ENCODE peak calls at places on chromosomes 7 and 10, in four cellular contexts. One of them, this sample, is unnamed.

GRCh38 chr7:16813232-16813616 is 8.4 kb upstream of the AGR2 start:
- DNase-seq in transverse colon: no peak
- DNase-seq in esophagus muscularis mucosa: no peak
- DNase-seq in A549: peak
- DNase-seq in this sample: no peak

GRCh38 chr7:150378115-150378852 is 846 bp upstream of the ZNF775 start:
- DNase-seq in A549: peak
- DNase-seq in transverse colon: peak
- DNase-seq in esophagus muscularis mucosa: peak
- DNase-seq in this sample: peak

GRCh38 chr10:63935705-63936104 is 414.5 kb downstream of the REEP3 start:
- DNase-seq in A549: peak
- DNase-seq in transverse colon: no peak
- DNase-seq in esophagus muscularis mucosa: no peak
- DNase-seq in this sample: no peak

GRCh38 chr10:128113026-128113425 is 13.2 kb downstream of the MKI67 start:
- DNase-seq in transverse colon: no peak
- DNase-seq in esophagus muscularis mucosa: peak
- DNase-seq in A549: no peak
- DNase-seq in this sample: no peak

GRCh38 chr7:92916751-92917369 is 80.5 kb upstream of the CDK6 start:
- DNase-seq in transverse colon: no peak
- DNase-seq in esophagus muscularis mucosa: no peak
- DNase-seq in A549: peak
- DNase-seq in this sample: no peak

GRCh38 chr7:1964556-1964912 is 268.2 kb downstream of the MAD1L1 start:
- DNase-seq in A549: no peak
- DNase-seq in esophagus muscularis mucosa: no peak
- DNase-seq in transverse colon: no peak
- DNase-seq in this sample: no peak

GRCh38 chr7:50310361-50310760 is 5.8 kb downstream of the IKZF1 start:
- DNase-seq in transverse colon: no peak
- DNase-seq in esophagus muscularis mucosa: no peak
- DNase-seq in A549: no peak
- DNase-seq in this sample: no peak

GRCh38 chr7:93284908-93285307 is 52.7 kb downstream of the VPS50 start:
- DNase-seq in esophagus muscularis mucosa: no peak
- DNase-seq in transverse colon: no peak
- DNase-seq in A549: no peak
- DNase-seq in this sample: no peak

GRCh38 chr7:111362660-111363059 is 199.6 kb downstream of the IMMP2L start:
- DNase-seq in A549: peak
- DNase-seq in esophagus muscularis mucosa: no peak
- DNase-seq in transverse colon: no peak
- DNase-seq in this sample: no peak

GRCh38 chr10:114902151-114902550 is 35.8 kb upstream of the TRUB1 start:
- DNase-seq in A549: no peak
- DNase-seq in transverse colon: no peak
- DNase-seq in esophagus muscularis mucosa: no peak
- DNase-seq in this sample: no peak

GRCh38 chr7:95095259-95096122 is 188.1 kb downstream of the PPP1R9A start:
- DNase-seq in esophagus muscularis mucosa: no peak
- DNase-seq in A549: no peak
- DNase-seq in transverse colon: no peak
- DNase-seq in this sample: no peak

GRCh38 chr7:16697507-16698199 is 51.7 kb downstream of the BZW2 start:
- DNase-seq in transverse colon: no peak
- DNase-seq in A549: no peak
- DNase-seq in esophagus muscularis mucosa: no peak
- DNase-seq in this sample: no peak

GRCh38 chr10:52387744-52388143 is 73.7 kb downstream of the DKK1 start:
- DNase-seq in esophagus muscularis mucosa: no peak
- DNase-seq in transverse colon: no peak
- DNase-seq in A549: no peak
- DNase-seq in this sample: no peak

GRCh38 chr7:4724648-4725013 is 42.5 kb downstream of the FOXK1 start:
- DNase-seq in A549: peak
- DNase-seq in transverse colon: no peak
- DNase-seq in esophagus muscularis mucosa: no peak
- DNase-seq in this sample: no peak

GRCh38 chr10:46247808-46248569 is 38.8 kb upstream of the ANTXRL start:
- DNase-seq in transverse colon: no peak
- DNase-seq in esophagus muscularis mucosa: peak
- DNase-seq in A549: no peak
- DNase-seq in this sample: peak

GRCh38 chr7:112630565-112630964 is 149.8 kb downstream of the LSMEM1 start:
- DNase-seq in transverse colon: no peak
- DNase-seq in esophagus muscularis mucosa: no peak
- DNase-seq in A549: peak
- DNase-seq in this sample: no peak

GRCh38 chr7:44967571-44968446 is 11.0 kb downstream of the MYO1G start:
- DNase-seq in esophagus muscularis mucosa: no peak
- DNase-seq in A549: peak
- DNase-seq in transverse colon: no peak
- DNase-seq in this sample: peak

GRCh38 chr7:150972094-150972493 is 6.0 kb downstream of the KCNH2 start:
- DNase-seq in esophagus muscularis mucosa: no peak
- DNase-seq in transverse colon: peak
- DNase-seq in A549: no peak
- DNase-seq in this sample: peak

GRCh38 chr10:63766766-63767505 is 245.7 kb downstream of the REEP3 start:
- DNase-seq in transverse colon: no peak
- DNase-seq in esophagus muscularis mucosa: no peak
- DNase-seq in A549: no peak
- DNase-seq in this sample: no peak

GRCh38 chr7:128831178-128831993 is 1.2 kb downstream of the FLNC start:
- DNase-seq in esophagus muscularis mucosa: no peak
- DNase-seq in transverse colon: peak
- DNase-seq in A549: no peak
- DNase-seq in this sample: peak

GRCh38 chr10:75532253-75532924 is 101.0 kb downstream of the LRMDA start:
- DNase-seq in transverse colon: no peak
- DNase-seq in esophagus muscularis mucosa: no peak
- DNase-seq in A549: peak
- DNase-seq in this sample: no peak

GRCh38 chr10:25506821-25507335 is 332.1 kb downstream of the GPR158 start:
- DNase-seq in transverse colon: no peak
- DNase-seq in A549: no peak
- DNase-seq in esophagus muscularis mucosa: no peak
- DNase-seq in this sample: no peak

GRCh38 chr7:95693551-95694333 is 78.6 kb upstream of the DYNC1I1 start:
- DNase-seq in A549: peak
- DNase-seq in transverse colon: no peak
- DNase-seq in esophagus muscularis mucosa: no peak
- DNase-seq in this sample: no peak

GRCh38 chr10:14750900-14751575 is 23.7 kb downstream of the FAM107B start:
- DNase-seq in A549: no peak
- DNase-seq in transverse colon: peak
- DNase-seq in esophagus muscularis mucosa: peak
- DNase-seq in this sample: peak

GRCh38 chr7:137771679-137772078 is 75.1 kb downstream of the DGKI start:
- DNase-seq in A549: no peak
- DNase-seq in esophagus muscularis mucosa: no peak
- DNase-seq in transverse colon: no peak
- DNase-seq in this sample: no peak

GRCh38 chr7:88664630-88665233 is 94.8 kb upstream of the ZNF804B start:
- DNase-seq in esophagus muscularis mucosa: no peak
- DNase-seq in transverse colon: no peak
- DNase-seq in A549: peak
- DNase-seq in this sample: no peak

GRCh38 chr10:14838582-14839304 is 637 bp downstream of the HSPA14 start:
- DNase-seq in transverse colon: peak
- DNase-seq in A549: peak
- DNase-seq in esophagus muscularis mucosa: peak
- DNase-seq in this sample: peak

GRCh38 chr7:42128703-42129102 is 108.3 kb downstream of the GLI3 start:
- DNase-seq in transverse colon: no peak
- DNase-seq in esophagus muscularis mucosa: no peak
- DNase-seq in A549: peak
- DNase-seq in this sample: no peak

GRCh38 chr7:23462846-23463245 is 7.4 kb downstream of the IGF2BP3 start:
- DNase-seq in A549: peak
- DNase-seq in esophagus muscularis mucosa: no peak
- DNase-seq in transverse colon: no peak
- DNase-seq in this sample: no peak

GRCh38 chr7:116325517-116325916 is 115.2 kb downstream of the TES start:
- DNase-seq in esophagus muscularis mucosa: no peak
- DNase-seq in A549: no peak
- DNase-seq in transverse colon: no peak
- DNase-seq in this sample: no peak

GRCh38 chr7:116327135-116327534 is 116.8 kb downstream of the TES start:
- DNase-seq in esophagus muscularis mucosa: no peak
- DNase-seq in transverse colon: no peak
- DNase-seq in A549: no peak
- DNase-seq in this sample: no peak

GRCh38 chr7:116329845-116330503 is 119.6 kb downstream of the TES start:
- DNase-seq in esophagus muscularis mucosa: no peak
- DNase-seq in transverse colon: no peak
- DNase-seq in A549: no peak
- DNase-seq in this sample: no peak

GRCh38 chr7:116328161-116328560 is 117.8 kb downstream of the TES start:
- DNase-seq in A549: no peak
- DNase-seq in transverse colon: no peak
- DNase-seq in esophagus muscularis mucosa: no peak
- DNase-seq in this sample: no peak

DNA sequence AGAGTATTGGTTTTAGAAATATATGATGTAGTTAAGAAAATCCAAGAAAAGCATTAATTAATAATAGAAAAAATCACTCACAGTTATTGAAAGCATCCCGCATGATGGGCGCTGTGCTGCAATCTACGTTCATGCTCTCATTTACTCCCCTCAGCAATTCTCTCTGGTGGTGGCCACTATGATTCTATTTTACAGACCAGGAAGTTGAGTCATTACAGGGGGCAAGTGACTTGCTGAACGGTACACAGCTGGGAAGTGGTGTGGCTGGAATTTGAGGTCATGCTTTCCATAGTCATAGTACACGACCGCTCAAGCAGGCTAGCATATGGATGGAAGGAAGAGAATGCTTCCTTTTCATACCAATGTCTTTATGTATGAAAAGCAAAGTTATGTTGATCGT is 117.4 kb downstream of the TES start:
- DNase-seq in transverse colon: no peak
- DNase-seq in A549: peak
- DNase-seq in esophagus muscularis mucosa: no peak
- DNase-seq in this sample: no peak
- TF ChIP-seq EP300 in transverse colon: no peak
- TF ChIP-seq EP300 in A549: no peak
- TF ChIP-seq EP300 in esophagus muscularis mucosa: no peak
- TF ChIP-seq EP300 in this sample: no peak

DNA sequence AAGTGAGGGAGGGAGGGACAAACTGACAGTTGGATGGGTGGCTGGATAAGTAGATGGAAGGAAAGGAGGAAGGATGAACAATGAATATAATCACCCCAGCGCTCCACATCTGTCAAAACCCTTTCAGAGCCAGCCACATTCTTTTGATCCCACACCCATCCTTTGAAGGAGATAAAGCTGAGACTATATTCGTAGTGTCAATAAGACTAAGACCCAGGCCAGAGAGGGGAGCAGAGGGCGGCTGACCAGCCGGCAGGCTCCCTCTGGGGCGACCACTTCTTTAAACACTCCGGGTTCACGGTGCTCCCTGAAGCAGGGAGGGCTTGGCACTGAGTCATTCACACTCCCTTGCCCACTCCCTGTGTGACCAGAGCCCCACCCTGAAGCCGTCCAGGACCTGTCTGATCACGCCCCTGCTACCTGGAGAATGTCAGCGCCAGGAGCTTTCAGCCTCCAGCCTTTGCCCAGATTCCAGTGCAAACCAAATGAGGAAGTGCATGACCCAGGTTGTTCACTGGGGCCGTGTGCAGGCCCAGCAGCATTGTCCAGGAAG is 34.3 kb downstream of the UNC5B start:
- DNase-seq in A549: peak
- DNase-seq in esophagus muscularis mucosa: no peak
- DNase-seq in transverse colon: peak
- DNase-seq in this sample: peak
- TF ChIP-seq EP300 in A549: no peak
- TF ChIP-seq EP300 in esophagus muscularis mucosa: no peak
- TF ChIP-seq EP300 in transverse colon: no peak
- TF ChIP-seq EP300 in this sample: no peak

DNA sequence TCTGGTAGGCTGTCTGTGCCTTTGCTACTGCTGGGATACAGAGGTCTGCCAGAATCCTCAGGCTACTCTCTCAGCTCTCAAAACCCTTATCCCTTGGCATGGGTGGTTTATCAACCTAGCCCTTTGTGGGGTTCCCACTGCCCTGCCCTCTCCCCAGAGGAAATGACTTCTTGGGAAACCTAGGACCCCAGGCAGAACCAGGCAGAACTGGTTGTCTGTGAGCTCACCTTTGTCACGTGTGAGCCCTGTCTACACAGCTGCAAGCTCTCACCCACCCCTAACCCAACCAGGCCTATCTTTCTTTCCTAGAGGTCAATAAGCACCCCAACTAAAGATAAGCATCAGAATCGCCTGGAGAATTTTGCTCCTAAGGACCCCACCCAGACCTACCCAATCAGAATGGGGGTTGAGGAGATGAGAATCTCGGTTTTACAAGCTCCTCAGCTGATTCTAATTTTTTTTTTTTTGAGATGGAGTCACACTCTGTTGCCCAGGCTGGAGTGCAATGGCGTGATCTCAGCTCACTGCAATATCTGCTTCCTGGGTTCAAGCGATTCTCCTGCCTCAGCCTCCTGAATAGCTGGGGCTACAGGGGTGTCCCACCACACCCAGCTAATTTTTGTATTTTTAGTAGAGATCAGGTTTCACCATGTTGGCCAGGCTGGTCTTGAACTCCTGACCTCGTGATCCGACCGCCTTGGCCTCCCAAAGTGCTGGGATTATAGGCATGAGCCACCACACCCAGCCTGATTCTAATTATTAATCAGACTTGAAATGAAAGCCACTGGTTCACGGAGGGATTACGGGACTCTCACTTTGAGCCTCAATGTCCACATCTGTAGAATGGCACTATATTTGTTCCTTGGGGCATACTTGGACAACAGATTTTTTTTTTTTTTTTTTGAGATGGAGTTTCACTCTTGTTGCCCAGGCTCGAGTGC is 7.5 kb upstream of the DDIT4 start:
- DNase-seq in esophagus muscularis mucosa: no peak
- DNase-seq in A549: no peak
- DNase-seq in transverse colon: no peak
- DNase-seq in this sample: no peak
- TF ChIP-seq EP300 in esophagus muscularis mucosa: no peak
- TF ChIP-seq EP300 in A549: no peak
- TF ChIP-seq EP300 in transverse colon: no peak
- TF ChIP-seq EP300 in this sample: no peak

GRCh38 chr7:35467456-35467978 is 213.6 kb upstream of the TBX20 start:
- DNase-seq in esophagus muscularis mucosa: peak
- DNase-seq in A549: no peak
- DNase-seq in transverse colon: no peak
- DNase-seq in this sample: no peak

GRCh38 chr7:35463751-35464150 is 209.9 kb upstream of the TBX20 start:
- DNase-seq in esophagus muscularis mucosa: no peak
- DNase-seq in A549: no peak
- DNase-seq in transverse colon: no peak
- DNase-seq in this sample: no peak

GRCh38 chr7:35463176-35463575 is 209.3 kb upstream of the TBX20 start:
- DNase-seq in transverse colon: no peak
- DNase-seq in esophagus muscularis mucosa: no peak
- DNase-seq in A549: no peak
- DNase-seq in this sample: no peak

GRCh38 chr7:35468606-35469005 is 214.7 kb upstream of the TBX20 start:
- DNase-seq in A549: no peak
- DNase-seq in esophagus muscularis mucosa: no peak
- DNase-seq in transverse colon: no peak
- DNase-seq in this sample: no peak

GRCh38 chr7:35465791-35466336 is 212.0 kb upstream of the TBX20 start:
- DNase-seq in A549: no peak
- DNase-seq in transverse colon: no peak
- DNase-seq in esophagus muscularis mucosa: peak
- DNase-seq in this sample: no peak
- TF ChIP-seq EP300 in A549: no peak
- TF ChIP-seq EP300 in transverse colon: no peak
- TF ChIP-seq EP300 in esophagus muscularis mucosa: no peak
- TF ChIP-seq EP300 in this sample: no peak

This sample was measured in sigmoid colon.